ENCODE peak calls at places on chromosome 9, in six cellular contexts. Q is GM12878, V is HCT116, J is HepG2, G is K562, Y is SK-N-SH. H is an unnamed sample.

GRCh38 chr9:126058631-126059030 is 268.0 kb upstream of the MVB12B start:
- DNase-seq in J (no peak), Y (peak), Q (no peak), G (no peak), V (no peak), H (no peak)

GRCh38 chr9:113523421-113524141 is 60.1 kb downstream of the RGS3 start:
- DNase-seq in Q (peak), G (no peak), Y (no peak), V (no peak), J (no peak), H (no peak)

GRCh38 chr9:136769710-136770191 is 5.4 kb upstream of the LCN15 start:
- DNase-seq in Q (no peak), V (no peak), G (peak), J (no peak), Y (peak), H (no peak)

GRCh38 chr9:70080481-70081119 is 37.0 kb downstream of the MAMDC2 start:
- DNase-seq in J (peak), Y (no peak), V (no peak), G (no peak), Q (no peak), H (no peak)

GRCh38 chr9:33718987-33719386 is 76.4 kb upstream of the PRSS3 start:
- DNase-seq in Q (no peak), V (no peak), J (no peak), Y (no peak), G (no peak), H (no peak)

GRCh38 chr9:95021166-95021886 is 294.8 kb downstream of the AOPEP start:
- DNase-seq in Q (no peak), Y (no peak), G (no peak), V (no peak), J (no peak), H (no peak)

GRCh38 chr9:114405294-114406034 is 17.7 kb upstream of the AKNA start:
- DNase-seq in J (peak), Q (no peak), V (peak), G (peak), Y (peak), H (no peak)

GRCh38 chr9:2427016-2427891 is 194.3 kb upstream of the VLDLR start:
- DNase-seq in Y (no peak), Q (no peak), G (no peak), V (no peak), J (no peak), H (no peak)

GRCh38 chr9:110691002-110691549 is 22.5 kb downstream of the MUSK start:
- DNase-seq in V (no peak), Q (no peak), Y (no peak), J (peak), G (peak), H (no peak)

GRCh38 chr9:103037508-103038477 is 42.7 kb downstream of the CYLC2 start:
- DNase-seq in Y (no peak), Q (no peak), G (no peak), J (no peak), V (no peak), H (no peak)

GRCh38 chr9:104608336-104608735 is 2.9 kb upstream of the OR13C2 start:
- DNase-seq in G (no peak), Q (no peak), V (no peak), Y (no peak), J (no peak), H (no peak)

GRCh38 chr9:72661401-72662135 is 140.2 kb downstream of the TMC1 start:
- DNase-seq in G (no peak), J (no peak), Q (no peak), Y (no peak), V (no peak), H (no peak)

GRCh38 chr9:2411459-2412215 is 209.9 kb upstream of the VLDLR start:
- DNase-seq in J (no peak), Y (no peak), G (no peak), Q (no peak), V (no peak), H (no peak)

GRCh38 chr9:126614088-126614454 is 343 bp downstream of the LMX1B start:
- DNase-seq in J (no peak), Y (peak), Q (no peak), V (no peak), G (no peak), H (no peak)

GRCh38 chr9:82606761-82607382 is 456.1 kb downstream of the RASEF start:
- DNase-seq in Q (peak), Y (peak), G (peak), J (peak), V (peak), H (peak)

GRCh38 chr9:126371007-126371870 is 44.6 kb downstream of the MVB12B start:
- DNase-seq in V (no peak), Y (no peak), J (peak), Q (no peak), G (no peak), H (no peak)

GRCh38 chr9:132324425-132324824 is 30.4 kb downstream of the SETX start:
- DNase-seq in V (no peak), Q (no peak), J (no peak), Y (no peak), G (peak), H (no peak)

GRCh38 chr9:80874276-80874675 is 815.1 kb downstream of the TLE1 start:
- DNase-seq in G (no peak), Q (no peak), J (no peak), Y (no peak), V (no peak), H (no peak)

GRCh38 chr9:5596173-5596572 is 32.7 kb upstream of the RIC1 start:
- DNase-seq in J (no peak), Y (no peak), G (no peak), V (no peak), Q (no peak), H (no peak)

GRCh38 chr9:6076856-6077255 is 61.4 kb upstream of the RANBP6 start:
- DNase-seq in V (no peak), Q (no peak), Y (no peak), J (no peak), G (no peak), H (no peak)

GRCh38 chr9:42396318-42396717 is 212.9 kb downstream of the SPATA31A6 start:
- DNase-seq in V (no peak), J (no peak), Q (no peak), Y (no peak), G (no peak), H (no peak)

GRCh38 chr9:100281676-100282387 is 70.9 kb downstream of the TEX10 start:
- DNase-seq in V (no peak), G (peak), J (no peak), Q (no peak), Y (peak), H (no peak)

GRCh38 chr9:13324988-13325387 is 45.5 kb upstream of the MPDZ start:
- DNase-seq in Y (no peak), V (no peak), G (no peak), J (no peak), Q (no peak), H (no peak)

GRCh38 chr9:88738708-88739107 is 203.7 kb downstream of the NXNL2 start:
- DNase-seq in Q (no peak), J (no peak), G (no peak), V (no peak), Y (peak), H (no peak)

GRCh38 chr9:78023003-78023741 is 8.4 kb downstream of the GNAQ start:
- DNase-seq in J (peak), Y (no peak), G (no peak), Q (no peak), V (no peak), H (no peak)

GRCh38 chr9:97848582-97849237 is 4.3 kb upstream of the FOXE1 start:
- DNase-seq in G (no peak), J (no peak), Y (no peak), V (no peak), Q (no peak), H (no peak)

GRCh38 chr9:4207881-4208615 is 91.8 kb downstream of the GLIS3 start:
- DNase-seq in V (no peak), J (no peak), Y (no peak), Q (no peak), G (no peak), H (no peak)

GRCh38 chr9:4555251-4555650 is 65.0 kb downstream of the SLC1A1 start:
- DNase-seq in Q (no peak), G (no peak), Y (no peak), V (peak), J (no peak), H (no peak)

GRCh38 chr9:108286807-108287206 is 569.0 kb downstream of the ACTL7B start:
- DNase-seq in J (no peak), Y (no peak), V (no peak), G (peak), Q (no peak), H (no peak)

GRCh38 chr9:87581513-87581912 is 83.8 kb downstream of the DAPK1 start:
- DNase-seq in V (no peak), G (peak), Q (no peak), J (no peak), Y (no peak), H (no peak)

GRCh38 chr9:111276723-111277122 is 53.3 kb downstream of the OR2K2 start:
- DNase-seq in Q (no peak), G (no peak), V (no peak), Y (no peak), J (no peak), H (no peak)

GRCh38 chr9:123640792-123641222 is 284.8 kb downstream of the CRB2 start:
- DNase-seq in J (no peak), V (no peak), Y (no peak), G (no peak), Q (peak), H (no peak)

GRCh38 chr9:130461218-130461630 is 16.5 kb downstream of the ASS1 start:
- DNase-seq in J (peak), Q (no peak), Y (peak), G (peak), V (no peak), H (peak)
- TF ChIP-seq SIN3A in J (no peak), Q (no peak), Y (no peak), G (no peak), V (no peak), H (no peak)

GRCh38 chr9:135173066-135173465 is 85.6 kb downstream of the OLFM1 start:
- DNase-seq in G (no peak), V (no peak), Y (no peak), Q (no peak), J (no peak), H (no peak)
- TF ChIP-seq REST in G (no peak), V (no peak), Y (no peak), Q (no peak), J (no peak), H (no peak)

GRCh38 chr9:90772381-90772780 is 29.2 kb upstream of the SYK start:
- DNase-seq in Y (no peak), Q (no peak), V (no peak), G (no peak), J (no peak), H (no peak)
- H3K4me3 ChIP-seq in Y (no peak), Q (no peak), V (no peak), G (no peak), J (no peak), H (no peak)

GRCh38 chr9:106174331-106174730 is 480.0 kb downstream of the TMEM38B start:
- DNase-seq in V (no peak), G (no peak), Q (no peak), Y (no peak), J (no peak), H (no peak)

GRCh38 chr9:106172265-106172664 is 477.9 kb downstream of the TMEM38B start:
- DNase-seq in V (no peak), Y (no peak), Q (no peak), G (no peak), J (no peak), H (no peak)

GRCh38 chr9:106179181-106179580 is 484.8 kb downstream of the TMEM38B start:
- DNase-seq in Y (no peak), G (no peak), Q (no peak), J (no peak), V (no peak), H (no peak)

DNA sequence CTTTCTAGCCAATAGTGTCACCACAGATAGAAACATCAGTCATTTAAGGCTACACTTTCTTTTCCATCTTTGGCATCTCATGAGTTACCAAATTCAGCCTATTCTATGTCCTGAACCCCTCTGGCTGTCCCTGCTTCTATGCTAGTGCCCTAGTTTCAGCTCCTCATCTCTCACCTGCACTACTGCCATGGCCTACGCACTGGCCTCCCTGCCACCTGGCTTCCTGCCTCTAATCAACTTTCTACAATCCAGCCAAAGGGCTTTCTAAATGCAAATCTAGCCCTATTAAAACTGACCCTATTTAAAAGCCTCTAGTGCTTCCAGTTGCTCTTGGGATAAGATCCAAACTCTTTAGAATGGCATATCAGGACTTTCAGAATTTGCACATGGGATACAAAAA is 482.9 kb downstream of the TMEM38B start:
- DNase-seq in Y (no peak), G (no peak), Q (no peak), V (no peak), J (no peak), H (no peak)
- TF ChIP-seq SIN3A in Y (no peak), G (no peak), Q (no peak), V (no peak), J (no peak), H (no peak)